ENCODE peak calls at places on chromosomes 6 and 20, in six cellular contexts. A is SK-N-SH, O is transverse colon, C is sigmoid colon, N is upper lobe of left lung, E is stomach. J is an unnamed sample.

GRCh38 chr6:21507811-21508210 is 85.7 kb upstream of the SOX4 start:
- DNase-seq in A (no peak), O (no peak), C (no peak), N (no peak), E (no peak), J (no peak)

GRCh38 chr6:164106345-164106769 is 691.8 kb downstream of the QKI start:
- DNase-seq in A (peak), O (no peak), C (no peak), N (peak), E (no peak), J (no peak)

GRCh38 chr6:140082867-140083297 is 708.4 kb upstream of the CITED2 start:
- DNase-seq in A (no peak), O (no peak), C (no peak), N (no peak), E (no peak), J (no peak)

GRCh38 chr6:148794797-148795196 is 48.0 kb downstream of the UST start:
- DNase-seq in A (no peak), O (no peak), C (no peak), N (no peak), E (no peak), J (no peak)

GRCh38 chr20:48846516-48847492 is 19.0 kb upstream of the PREX1 start:
- DNase-seq in A (peak), O (peak), C (no peak), N (peak), E (no peak), J (no peak)

GRCh38 chr6:166402582-166403277 is 20.0 kb upstream of the MPC1 start:
- DNase-seq in A (peak), O (no peak), C (no peak), N (no peak), E (no peak), J (no peak)

GRCh38 chr20:62359491-62360121 is 7.5 kb downstream of the LAMA5 start:
- DNase-seq in A (no peak), O (no peak), C (peak), N (peak), E (no peak), J (no peak)

GRCh38 chr6:105207524-105208269 is 27.9 kb upstream of the POPDC3 start:
- DNase-seq in A (no peak), O (no peak), C (no peak), N (no peak), E (no peak), J (peak)

GRCh38 chr6:97405818-97406409 is 122.9 kb upstream of the MMS22L start:
- DNase-seq in A (no peak), O (no peak), C (no peak), N (no peak), E (no peak), J (no peak)

GRCh38 chr20:4153251-4153650 is 137.9 kb upstream of the RNF24 start:
- DNase-seq in A (no peak), O (peak), C (peak), N (no peak), E (peak), J (no peak)
- TF ChIP-seq EP300 in A (no peak), O (no peak), C (no peak), N (no peak), E (no peak), J (no peak)

DNA sequence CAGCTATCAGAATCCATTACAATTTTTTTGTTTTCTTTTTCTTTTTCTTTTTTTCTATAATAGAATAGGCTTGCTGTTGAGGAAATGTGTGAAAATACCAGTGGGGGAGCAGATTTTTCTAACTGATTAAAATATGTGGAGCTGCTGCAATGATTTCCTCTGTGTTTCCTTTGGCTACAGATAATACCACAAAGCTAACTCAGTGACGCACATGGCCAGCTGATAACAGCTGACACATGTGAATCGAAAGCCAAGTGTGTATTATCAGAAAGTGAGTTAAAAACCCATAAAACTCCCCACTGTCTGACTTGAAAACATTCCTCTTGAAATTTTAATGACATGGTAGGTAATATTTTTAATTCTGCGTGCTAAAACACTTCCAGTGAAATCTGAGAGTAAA is 70.8 kb upstream of the AHI1 start:
- DNase-seq in A (peak), O (peak), C (no peak), N (no peak), E (peak), J (no peak)
- TF ChIP-seq POLR2AphosphoS5 in A (no peak), O (no peak), C (no peak), N (no peak), E (no peak), J (no peak)

GRCh38 chr6:108562503-108562993 is 1.8 kb downstream of the FOXO3 start:
- DNase-seq in A (peak), O (peak), C (peak), N (peak), E (peak), J (peak)
- TF ChIP-seq EP300 in A (peak), O (no peak), C (peak), N (no peak), E (no peak), J (no peak)

DNA sequence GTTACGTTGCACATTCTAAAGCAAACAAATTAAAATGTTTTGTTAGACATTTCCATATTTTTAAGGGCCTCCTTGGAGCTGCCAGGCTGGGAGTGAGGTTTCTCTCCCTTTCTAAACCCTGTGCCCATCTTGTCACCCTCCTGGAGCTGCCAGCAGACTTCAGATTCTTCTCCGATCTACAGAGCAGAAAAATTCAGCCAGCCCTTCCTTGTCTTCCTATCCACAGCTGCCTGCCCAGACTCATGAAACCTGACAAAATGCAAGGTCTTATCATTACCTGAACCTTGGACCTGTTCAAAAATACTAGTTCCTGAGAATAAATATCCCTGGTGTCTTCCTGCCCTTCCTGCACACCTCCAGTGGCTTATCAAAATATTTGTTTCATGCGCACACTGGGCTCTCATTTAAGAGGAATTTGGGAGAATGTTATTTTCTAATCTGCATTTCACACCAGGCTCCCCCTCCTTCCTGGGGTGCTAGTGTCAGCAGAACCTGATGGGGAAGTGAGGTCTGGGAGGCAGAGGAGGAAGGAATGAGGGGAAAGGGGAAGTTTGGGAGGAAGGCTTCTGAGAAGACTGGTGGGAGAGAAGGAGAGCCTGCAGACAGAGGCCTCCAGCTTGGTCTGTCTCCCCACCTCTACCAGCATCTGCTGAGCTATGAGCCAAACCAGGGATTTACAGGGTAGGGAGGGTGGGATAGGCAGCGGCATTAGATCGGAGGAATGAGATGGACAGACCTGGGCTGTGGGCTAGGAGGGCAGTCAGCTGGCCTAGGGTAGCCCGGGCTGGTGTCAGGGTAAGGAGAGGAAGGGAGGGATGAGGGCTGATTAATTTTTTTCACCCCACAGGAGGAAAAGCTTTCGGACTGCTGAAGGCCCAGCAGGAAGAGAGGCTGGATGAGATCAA is at the start of gene AIF1:
- DNase-seq in A (no peak), O (no peak), C (no peak), N (no peak), E (no peak), J (no peak)
- TF ChIP-seq POLR2AphosphoS5 in A (no peak), O (no peak), C (no peak), N (no peak), E (no peak), J (no peak)

GRCh38 chr6:33208089-33208967 is at the start of gene RING1:
- DNase-seq in A (peak), O (peak), C (peak), N (peak), E (peak), J (peak)
- TF ChIP-seq EP300 in A (no peak), O (peak), C (no peak), N (no peak), E (no peak), J (no peak)

GRCh38 chr20:46710149-46710913 is 882 bp downstream of the SLC2A10 start:
- DNase-seq in A (no peak), O (peak), C (no peak), N (no peak), E (no peak), J (no peak)

GRCh38 chr20:46708172-46708860 is 1.1 kb upstream of the SLC2A10 start:
- DNase-seq in A (no peak), O (peak), C (no peak), N (no peak), E (peak), J (no peak)

GRCh38 chr20:46709459-46710148 is at the start of gene SLC2A10:
- DNase-seq in A (peak), O (peak), C (peak), N (peak), E (peak), J (no peak)

GRCh38 chr20:46706242-46706641 is 3.2 kb upstream of the SLC2A10 start:
- DNase-seq in A (no peak), O (no peak), C (no peak), N (no peak), E (no peak), J (no peak)

GRCh38 chr20:46709055-46709458 is 392 bp upstream of the SLC2A10 start:
- DNase-seq in A (no peak), O (peak), C (no peak), N (no peak), E (peak), J (no peak)
- TF ChIP-seq POLR2AphosphoS5 in A (no peak), O (peak), C (no peak), N (no peak), E (no peak), J (no peak)

J was measured in esophagus muscularis mucosa.